ENCODE peak calls at places on chromosomes 11 and 22, in four cellular contexts. L is lung, Q is kidney, C is neural progenitor cell. G is an unnamed sample.

GRCh38 chr22:44698531-44699421 is 3.2 kb upstream of the PRR5 start:
- DNase-seq in Q (no peak), C (peak), L (no peak), G (no peak)

GRCh38 chr11:115665345-115665901 is 161.2 kb upstream of the CADM1 start:
- DNase-seq in C (peak), Q (no peak), L (no peak), G (no peak)

GRCh38 chr11:94450061-94450460 is 43.6 kb downstream of the MRE11 start:
- DNase-seq in C (no peak), L (no peak), Q (no peak), G (no peak)

GRCh38 chr11:117621226-117621625 is 175.8 kb downstream of the DSCAML1 start:
- DNase-seq in Q (no peak), L (no peak), C (no peak), G (no peak)

GRCh38 chr11:69306821-69307220 is 12.9 kb downstream of the MYEOV start:
- DNase-seq in C (no peak), L (no peak), Q (no peak), G (no peak)

GRCh38 chr11:118051611-118052461 is 25.0 kb upstream of the TMPRSS4 start:
- DNase-seq in C (no peak), Q (no peak), L (no peak), G (no peak)

GRCh38 chr22:19996694-19997384 is 19.8 kb downstream of the ARVCF start:
- DNase-seq in Q (peak), C (no peak), L (no peak), G (peak)

GRCh38 chr22:41919357-41920224 is 4.7 kb upstream of the SHISA8 start:
- DNase-seq in C (peak), L (peak), Q (no peak), G (peak)

GRCh38 chr11:127843483-127844396 is 743.6 kb downstream of the ETS1 start:
- DNase-seq in C (peak), L (peak), Q (peak), G (peak)

GRCh38 chr11:108500721-108501120 is 2.5 kb upstream of the POGLUT3 start:
- DNase-seq in L (no peak), C (no peak), Q (no peak), G (no peak)

GRCh38 chr22:36182871-36183270 is 18.7 kb downstream of the APOL4 start:
- DNase-seq in L (no peak), C (no peak), Q (no peak), G (no peak)

GRCh38 chr11:7019500-7020182 is 505 bp downstream of the ZNF214 start:
- DNase-seq in Q (peak), C (peak), L (no peak), G (peak)

GRCh38 chr11:2587976-2588748 is 111.6 kb downstream of the KCNQ1OT1 start:
- DNase-seq in L (no peak), Q (peak), C (no peak), G (peak)

GRCh38 chr22:46763051-46763705 is 728 bp downstream of the TBC1D22A start:
- DNase-seq in L (no peak), Q (peak), C (no peak), G (peak)

GRCh38 chr22:31577711-31578110 is 81.4 kb downstream of the SFI1 start:
- DNase-seq in C (no peak), Q (no peak), L (no peak), G (no peak)

GRCh38 chr11:45704133-45704532 is 38.7 kb upstream of the CHST1 start:
- DNase-seq in L (no peak), Q (no peak), C (no peak), G (no peak)

GRCh38 chr11:236774-237767 is at the start of gene PSMD13:
- DNase-seq in L (peak), Q (peak), C (peak), G (peak)

GRCh38 chr22:16970446-16970845 is 37.6 kb downstream of the GAB4 start:
- DNase-seq in C (no peak), L (peak), Q (no peak), G (no peak)

GRCh38 chr22:50178471-50178864 is 7.2 kb upstream of the TRABD start:
- DNase-seq in Q (peak), L (no peak), C (no peak), G (no peak)

GRCh38 chr11:19229671-19230070 is 11.1 kb downstream of the E2F8 start:
- DNase-seq in C (no peak), Q (no peak), L (no peak), G (no peak)

GRCh38 chr22:39176067-39176621 is 23.7 kb upstream of the CBX7 start:
- DNase-seq in L (no peak), Q (peak), C (peak), G (peak)

GRCh38 chr11:36374726-36375125 is 78.6 kb downstream of the PRR5L start:
- DNase-seq in Q (no peak), L (no peak), C (peak), G (no peak)

GRCh38 chr11:62850911-62851806 is 11.8 kb upstream of the WDR74 start:
- DNase-seq in Q (peak), L (no peak), C (peak), G (no peak)

GRCh38 chr22:47835726-47836125 is 1073.3 kb downstream of the TBC1D22A start:
- DNase-seq in L (no peak), Q (no peak), C (no peak), G (no peak)

GRCh38 chr11:114776956-114777355 is 98.6 kb downstream of the NXPE2 start:
- DNase-seq in Q (no peak), C (no peak), L (no peak), G (no peak)

GRCh38 chr11:82229346-82229745 is 504.3 kb downstream of the FAM181B start:
- DNase-seq in C (peak), Q (no peak), L (no peak), G (no peak)

GRCh38 chr11:103673773-103674172 is 362.7 kb upstream of the DDI1 start:
- DNase-seq in C (no peak), Q (no peak), L (no peak), G (no peak)

GRCh38 chr11:84396521-84396920 is 1110.4 kb upstream of the CCDC90B start:
- DNase-seq in Q (no peak), C (no peak), L (no peak), G (no peak)

GRCh38 chr11:31779268-31779879 is 31.7 kb downstream of the PAX6 start:
- DNase-seq in L (no peak), C (peak), Q (no peak), G (no peak)

GRCh38 chr11:131811380-131811779 is 441.0 kb downstream of the NTM start:
- DNase-seq in L (no peak), C (no peak), Q (no peak), G (no peak)

GRCh38 chr22:48968201-48968959 is 859.3 kb downstream of the BRD1 start:
- DNase-seq in Q (no peak), L (peak), C (peak), G (no peak)

GRCh38 chr11:96551136-96551535 is 161.3 kb downstream of the JRKL start:
- DNase-seq in L (no peak), Q (no peak), C (no peak), G (no peak)

GRCh38 chr11:22558638-22559037 is 67.0 kb downstream of the FANCF start:
- DNase-seq in C (no peak), L (no peak), Q (no peak), G (no peak)

GRCh38 chr11:73233704-73234402 is 15.8 kb downstream of the P2RY2 start:
- DNase-seq in Q (peak), C (no peak), L (no peak), G (no peak)

GRCh38 chr22:36510966-36511881 is 4.4 kb upstream of the FOXRED2 start:
- DNase-seq in C (peak), Q (peak), L (no peak), G (no peak)

GRCh38 chr11:96082002-96082899 is 158.3 kb upstream of the MTMR2 start:
- DNase-seq in Q (no peak), C (no peak), L (no peak), G (no peak)

GRCh38 chr22:44202261-44202789 is 21.6 kb downstream of the PARVG start:
- DNase-seq in Q (no peak), C (no peak), L (no peak), G (no peak)

GRCh38 chr11:2802389-2803185 is 83.0 kb downstream of the CDKN1C start:
- DNase-seq in L (peak), C (no peak), Q (peak), G (peak)

GRCh38 chr11:77455740-77456139 is 18.2 kb downstream of the PAK1 start:
- DNase-seq in C (no peak), L (no peak), Q (no peak), G (no peak)

GRCh38 chr22:21736084-21736642 is 569 bp upstream of the YPEL1 start:
- DNase-seq in C (no peak), L (no peak), Q (no peak), G (no peak)

GRCh38 chr11:65578134-65578533 is 2.3 kb downstream of the EHBP1L1 start:
- DNase-seq in Q (no peak), C (no peak), L (no peak), G (no peak)
- H3K4me3 ChIP-seq in Q (no peak), C (no peak), L (no peak), G (no peak)

GRCh38 chr11:113356203-113356602 is 31.4 kb upstream of the ANKK1 start:
- DNase-seq in L (no peak), C (no peak), Q (no peak), G (no peak)
- H3K4me3 ChIP-seq in L (no peak), C (no peak), Q (no peak), G (no peak)

GRCh38 chr11:130771708-130772107 is 144.6 kb downstream of the SNX19 start:
- DNase-seq in L (no peak), C (no peak), Q (no peak), G (no peak)
- H3K4me3 ChIP-seq in L (no peak), C (no peak), Q (no peak), G (no peak)

GRCh38 chr11:122159173-122159701 is 43.2 kb upstream of the BLID start:
- DNase-seq in L (no peak), Q (peak), C (peak), G (peak)
- H3K4me3 ChIP-seq in L (no peak), Q (no peak), C (peak), G (no peak)